ENCODE peak calls at places on chromosomes 3 and 15, in seven cellular contexts. L, M, N, D, Z, K and R are unnamed samples.

GRCh38 chr15:48360841-48361240 is 29.6 kb downstream of the DUT start:
- DNase-seq in K (no peak), D (peak), Z (peak), N (peak), L (peak), M (no peak), R (peak)

GRCh38 chr3:105359098-105359762 is 7.5 kb upstream of the ALCAM start:
- DNase-seq in Z (peak), M (no peak), K (no peak), L (peak), N (peak), D (peak), R (peak)

GRCh38 chr3:107285197-107285596 is 92.0 kb upstream of the CCDC54 start:
- DNase-seq in L (peak), Z (peak), M (no peak), D (peak), N (peak), K (no peak), R (peak)

GRCh38 chr3:13881536-13882410 is 1.9 kb upstream of the WNT7A start:
- DNase-seq in Z (no peak), L (no peak), K (no peak), D (no peak), M (no peak), N (no peak), R (no peak)

GRCh38 chr3:194133661-194134230 is 2.2 kb upstream of the HES1 start:
- DNase-seq in L (peak), Z (peak), D (peak), K (no peak), N (peak), M (no peak), R (peak)

GRCh38 chr3:8764528-8764927 is 4.9 kb downstream of the OXTR start:
- DNase-seq in D (no peak), Z (no peak), L (no peak), M (no peak), N (no peak), K (no peak), R (no peak)

GRCh38 chr15:40323953-40324937 is 753 bp downstream of the INAFM2 start:
- DNase-seq in K (peak), L (no peak), D (no peak), N (no peak), Z (no peak), M (peak), R (no peak)

GRCh38 chr3:16183601-16184270 is 9.3 kb downstream of the GALNT15 start:
- DNase-seq in Z (peak), N (peak), M (no peak), L (peak), K (no peak), D (peak), R (peak)

GRCh38 chr3:56799251-56799882 is 2.4 kb downstream of the ARHGEF3 start:
- DNase-seq in Z (peak), N (peak), L (peak), M (no peak), K (no peak), D (peak), R (peak)

GRCh38 chr3:157098121-157098822 is 61.7 kb downstream of the CCNL1 start:
- DNase-seq in N (no peak), Z (no peak), M (no peak), K (no peak), D (no peak), L (no peak), R (peak)

GRCh38 chr15:70053703-70054229 is 44.0 kb downstream of the TLE3 start:
- DNase-seq in M (no peak), Z (no peak), K (no peak), D (no peak), L (no peak), N (no peak), R (no peak)

GRCh38 chr3:132317229-132317948 is at the start of gene ACP3:
- DNase-seq in K (no peak), L (peak), M (no peak), Z (peak), D (peak), N (peak), R (peak)
- TF ChIP-seq CTCF in K (no peak), L (no peak), M (no peak), Z (no peak), D (no peak), N (no peak), R (no peak)

GRCh38 chr3:67016522-67017080 is 18.5 kb downstream of the KBTBD8 start:
- DNase-seq in D (no peak), N (no peak), M (no peak), Z (no peak), K (no peak), L (no peak), R (no peak)

GRCh38 chr3:67015702-67016500 is 17.8 kb downstream of the KBTBD8 start:
- DNase-seq in L (no peak), Z (peak), K (no peak), M (no peak), D (peak), N (no peak), R (no peak)

GRCh38 chr3:67017211-67017610 is 19.1 kb downstream of the KBTBD8 start:
- DNase-seq in M (no peak), K (no peak), L (peak), Z (peak), N (peak), D (peak), R (peak)

GRCh38 chr3:67018789-67019525 is 20.9 kb downstream of the KBTBD8 start:
- DNase-seq in N (peak), L (no peak), D (no peak), M (no peak), K (no peak), Z (peak), R (no peak)

GRCh38 chr3:67018105-67018788 is 20.1 kb downstream of the KBTBD8 start:
- DNase-seq in Z (peak), L (peak), D (peak), K (no peak), N (peak), M (no peak), R (peak)
- H3K4me3 ChIP-seq in Z (no peak), L (no peak), D (no peak), K (no peak), N (no peak), M (no peak), R (no peak)

DNA sequence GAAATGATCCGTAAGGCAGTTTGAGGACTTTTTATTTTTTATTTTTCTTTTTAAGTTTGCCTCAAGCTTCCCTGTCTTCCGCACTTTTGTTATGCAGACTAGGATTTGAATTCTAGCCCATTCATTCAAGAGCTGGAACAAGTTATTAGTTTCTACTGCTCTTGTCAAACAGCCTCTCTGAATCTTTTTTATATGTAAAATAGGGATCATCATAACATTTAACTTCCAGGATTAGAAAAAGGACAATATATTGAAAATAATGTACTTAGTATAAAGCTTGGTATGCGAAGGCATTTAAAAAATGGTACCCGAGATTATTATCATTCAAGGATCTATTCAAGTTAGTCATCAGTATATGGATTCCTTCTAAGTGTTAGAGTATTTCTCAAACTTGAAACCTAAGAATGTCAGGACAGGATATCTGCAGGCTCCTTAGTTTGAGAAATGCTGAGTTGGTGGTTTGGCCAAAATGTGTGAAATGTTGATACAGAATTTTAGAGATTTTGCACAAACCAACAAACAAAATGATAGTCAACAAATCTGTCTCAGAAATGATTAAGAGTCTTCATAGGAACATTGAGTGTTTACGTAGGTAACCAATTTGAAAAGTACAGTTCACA is 40.4 kb upstream of the IGSF10 start:
- DNase-seq in M (no peak), D (peak), K (no peak), Z (peak), N (no peak), L (peak), R (no peak)
- TF ChIP-seq CTCF in M (no peak), D (no peak), K (no peak), Z (no peak), N (no peak), L (no peak), R (no peak)

GRCh38 chr3:152377184-152377570 is 108.4 kb downstream of the MBNL1 start:
- DNase-seq in N (no peak), D (no peak), L (no peak), Z (no peak), M (no peak), K (no peak), R (no peak)

GRCh38 chr3:152382312-152383135 is 113.8 kb downstream of the MBNL1 start:
- DNase-seq in M (no peak), D (peak), Z (peak), N (no peak), K (no peak), L (peak), R (no peak)

GRCh38 chr3:152381881-152382295 is 113.2 kb downstream of the MBNL1 start:
- DNase-seq in K (no peak), N (no peak), M (no peak), Z (no peak), L (no peak), D (no peak), R (no peak)

GRCh38 chr3:152379415-152380042 is 110.8 kb downstream of the MBNL1 start:
- DNase-seq in M (no peak), Z (no peak), L (no peak), D (no peak), K (no peak), N (peak), R (no peak)

DNA sequence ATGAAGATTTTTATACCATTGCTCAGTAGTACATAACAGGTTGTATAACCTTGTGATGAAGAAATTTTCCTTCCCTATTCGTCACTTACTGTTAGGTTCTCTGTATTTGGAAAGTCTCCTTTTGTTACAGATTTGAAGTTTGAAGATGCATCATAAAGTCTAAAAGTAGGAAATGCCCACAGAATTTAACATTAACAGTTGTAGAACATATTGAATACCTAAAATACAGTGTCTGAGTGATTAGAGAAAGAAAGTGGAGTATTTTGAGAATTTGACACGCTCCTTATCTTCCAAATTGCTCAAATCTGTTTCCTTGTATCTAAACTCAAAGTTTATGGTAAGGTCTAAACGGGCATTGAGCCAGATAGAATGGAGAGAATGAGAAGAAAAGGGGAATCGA is 111.3 kb downstream of the MBNL1 start:
- DNase-seq in D (no peak), L (no peak), N (no peak), Z (no peak), M (no peak), K (no peak), R (no peak)
- H3K4me3 ChIP-seq in D (no peak), L (no peak), N (no peak), Z (no peak), M (no peak), K (no peak), R (no peak)

DNA sequence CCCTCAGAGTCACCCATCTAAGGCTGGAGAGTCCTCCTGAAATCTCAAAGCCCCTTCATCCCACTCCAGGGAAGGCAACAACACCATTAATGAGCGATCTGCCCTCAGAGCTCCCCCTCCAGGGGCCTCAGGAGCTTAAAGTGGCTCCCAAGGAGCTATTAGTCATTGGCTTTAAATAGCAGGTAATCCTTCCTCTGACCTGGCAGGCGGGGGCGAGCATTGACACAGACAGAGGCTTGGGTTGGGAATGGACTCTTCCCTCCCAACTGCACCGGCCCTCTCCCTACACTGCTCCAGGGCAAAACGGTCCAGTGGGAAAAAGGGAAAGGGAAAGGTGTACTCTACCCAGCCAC is 1.4 kb downstream of the MFGE8 start:
- DNase-seq in K (no peak), Z (no peak), N (peak), D (no peak), M (no peak), L (peak), R (peak)
- TF ChIP-seq CTCF in K (no peak), Z (no peak), N (peak), D (no peak), M (no peak), L (no peak), R (no peak)

DNA sequence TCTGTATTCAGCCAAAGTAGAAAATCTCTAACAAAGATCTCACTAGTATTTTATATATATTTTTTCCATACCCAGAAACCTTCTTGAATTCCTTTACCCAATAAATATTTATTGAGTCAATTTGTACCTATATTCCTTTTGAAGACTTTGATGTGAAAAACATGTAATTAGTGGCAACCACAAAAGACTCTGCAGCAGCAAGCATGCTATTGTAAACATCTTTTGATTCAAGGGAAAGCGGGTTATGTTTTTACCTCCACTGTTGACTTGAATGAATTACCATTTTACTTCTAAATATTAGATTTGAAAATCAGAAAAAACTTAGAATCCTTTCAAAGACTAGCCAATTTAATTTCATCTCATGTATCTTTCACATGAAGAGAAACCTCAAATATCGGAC is 2.4 kb downstream of the GPR15 start:
- DNase-seq in D (no peak), Z (no peak), N (no peak), M (no peak), L (no peak), K (no peak), R (no peak)
- H3K4me3 ChIP-seq in D (no peak), Z (no peak), N (no peak), M (no peak), L (no peak), K (no peak), R (no peak)